ENCODE peak calls at places on chromosomes 12 and 14, in nine cellular contexts. N is iris pigment epithelial cell; H is psoas muscle; G is fibroblast of the conjunctiva; A is NCI-H774; S is NCI-H460; V is left cardiac atrium; Y is stimulated activated CD4-positive, alpha-beta T cell treated with anti-CD3 and anti-CD28 coated beads, Interleukin-15, amount 100 ng/mL, for 24 hours; K is memory B cell. F is an unnamed sample.

GRCh38 chr12:26623136-26623535 is 209.9 kb downstream of the ITPR2 start:
- DNase-seq in N (no peak), H (no peak), G (no peak), A (no peak), S (no peak), V (no peak), Y (no peak), K (no peak), F (no peak)

GRCh38 chr14:95485222-95485819 is 31.1 kb downstream of the SYNE3 start:
- DNase-seq in N (no peak), H (no peak), G (no peak), A (no peak), S (no peak), V (no peak), Y (no peak), K (no peak), F (no peak)

GRCh38 chr12:89951050-89951693 is 242.5 kb upstream of the ATP2B1 start:
- DNase-seq in N (peak; percentile 40), H (no peak), G (no peak), A (no peak), S (peak; percentile 100), V (no peak), Y (no peak), K (no peak), F (peak; percentile 97)

GRCh38 chr12:724194-724855 is 28.1 kb upstream of the WNK1 start:
- DNase-seq in N (no peak), H (no peak), G (no peak), A (no peak), S (no peak), V (no peak), Y (no peak), K (no peak), F (no peak)

GRCh38 chr12:93664573-93665138 is 12.5 kb upstream of the CRADD start:
- DNase-seq in N (peak; percentile 44), H (no peak), G (no peak), A (no peak), S (no peak), V (no peak), Y (no peak), K (no peak), F (no peak)

GRCh38 chr14:70665448-70666363 is 24.0 kb downstream of the TTC9 start:
- DNase-seq in N (no peak), H (no peak), G (no peak), A (peak; percentile 11), S (peak; percentile 6), V (no peak), Y (no peak), K (no peak), F (peak; percentile 84)

GRCh38 chr12:15677207-15677606 is 112.0 kb downstream of the EPS8 start:
- DNase-seq in N (no peak), H (no peak), G (no peak), A (no peak), S (no peak), V (no peak), Y (no peak), K (no peak), F (no peak)

GRCh38 chr14:70073924-70074566 is 114.7 kb downstream of the SLC8A3 start:
- DNase-seq in N (peak; percentile 75), H (peak; percentile 43), G (peak; percentile 47), A (peak; percentile 24), S (peak; percentile 86), V (peak; percentile 66), Y (peak; percentile 76), K (no peak), F (peak; percentile 70)

GRCh38 chr12:40181490-40181889 is 43.3 kb upstream of the LRRK2 start:
- DNase-seq in N (no peak), H (no peak), G (no peak), A (no peak), S (no peak), V (no peak), Y (no peak), K (no peak), F (no peak)

GRCh38 chr14:81315344-81315743 is 84.8 kb downstream of the STON2 start:
- DNase-seq in N (no peak), H (no peak), G (no peak), A (no peak), S (no peak), V (no peak), Y (no peak), K (no peak), F (no peak)

GRCh38 chr12:48285751-48286650 is 64.7 kb downstream of the ZNF641 start:
- DNase-seq in N (no peak), H (no peak), G (no peak), A (no peak), S (no peak), V (no peak), Y (peak; percentile 19), K (no peak), F (no peak)

GRCh38 chr12:116813271-116814041 is 67.8 kb downstream of the HRK start:
- DNase-seq in N (peak; percentile 20), H (no peak), G (no peak), A (no peak), S (no peak), V (no peak), Y (no peak), K (no peak), F (peak; percentile 30)

GRCh38 chr14:104436741-104437701 is 142.5 kb upstream of the C14orf180 start:
- DNase-seq in N (no peak), H (no peak), G (no peak), A (no peak), S (no peak), V (peak; percentile 18), Y (no peak), K (no peak), F (no peak)

GRCh38 chr12:120847392-120848157 is 56.6 kb downstream of the SPPL3 start:
- DNase-seq in N (no peak), H (no peak), G (no peak), A (no peak), S (no peak), V (no peak), Y (no peak), K (no peak), F (peak; percentile 28)

GRCh38 chr14:46571970-46572369 is 79.6 kb downstream of the RPL10L start:
- DNase-seq in N (peak; percentile 78), H (no peak), G (no peak), A (no peak), S (peak; percentile 23), V (no peak), Y (no peak), K (no peak), F (no peak)

GRCh38 chr12:76623929-76624328 is 64.4 kb upstream of the OSBPL8 start:
- DNase-seq in N (peak; percentile 41), H (no peak), G (no peak), A (no peak), S (no peak), V (no peak), Y (no peak), K (no peak), F (peak; percentile 79)

GRCh38 chr12:103169-103981 is 36.8 kb downstream of the IQSEC3 start:
- DNase-seq in N (no peak), H (no peak), G (no peak), A (peak; percentile 92), S (no peak), V (no peak), Y (peak; percentile 6), K (no peak), F (no peak)

GRCh38 chr14:80965041-80965440 is 9.6 kb downstream of the TSHR start:
- DNase-seq in N (no peak), H (no peak), G (no peak), A (no peak), S (no peak), V (no peak), Y (no peak), K (no peak), F (peak; percentile 62)

GRCh38 chr12:124827588-124828184 is 36.0 kb downstream of the SCARB1 start:
- DNase-seq in N (no peak), H (no peak), G (no peak), A (no peak), S (no peak), V (no peak), Y (no peak), K (no peak), F (no peak)

GRCh38 chr14:32331227-32331597 is 2.1 kb downstream of the AKAP6 start:
- DNase-seq in N (no peak), H (no peak), G (no peak), A (peak; percentile 6), S (no peak), V (no peak), Y (no peak), K (no peak), F (no peak)

GRCh38 chr14:81144811-81145598 is 75.8 kb downstream of the GTF2A1 start:
- DNase-seq in N (no peak), H (no peak), G (no peak), A (no peak), S (no peak), V (no peak), Y (no peak), K (no peak), F (no peak)

GRCh38 chr14:26765768-26766550 is 168.1 kb upstream of the NOVA1 start:
- DNase-seq in N (peak; percentile 92), H (peak; percentile 58), G (peak; percentile 95), A (peak; percentile 40), S (peak; percentile 32), V (peak; percentile 47), Y (no peak), K (no peak), F (no peak)

GRCh38 chr14:104319489-104320241 is 181.3 kb downstream of the KIF26A start:
- DNase-seq in N (no peak), H (no peak), G (no peak), A (no peak), S (no peak), V (no peak), Y (no peak), K (no peak), F (no peak)

GRCh38 chr12:69519871-69520270 is 49.7 kb downstream of the FRS2 start:
- DNase-seq in N (no peak), H (no peak), G (no peak), A (no peak), S (no peak), V (no peak), Y (no peak), K (no peak), F (no peak)

GRCh38 chr12:94716339-94716738 is 66.0 kb upstream of the TMCC3 start:
- DNase-seq in N (no peak), H (no peak), G (no peak), A (no peak), S (no peak), V (no peak), Y (no peak), K (no peak), F (no peak)

GRCh38 chr14:45135181-45135580 is 549 bp upstream of the FANCM start:
- DNase-seq in N (peak; percentile 59), H (no peak), G (peak; percentile 13), A (no peak), S (no peak), V (no peak), Y (no peak), K (no peak), F (no peak)

GRCh38 chr12:125105600-125105999 is 40.4 kb downstream of the AACS start:
- DNase-seq in N (no peak), H (no peak), G (no peak), A (no peak), S (no peak), V (no peak), Y (no peak), K (no peak), F (no peak)

GRCh38 chr14:93954900-93955891 is 21.2 kb downstream of the ASB2 start:
- DNase-seq in N (no peak), H (no peak), G (no peak), A (no peak), S (no peak), V (no peak), Y (peak; percentile 58), K (no peak), F (no peak)

GRCh38 chr12:45730842-45731336 is 1.4 kb downstream of the ARID2 start:
- DNase-seq in N (peak; percentile 50), H (no peak), G (no peak), A (no peak), S (no peak), V (no peak), Y (peak; percentile 28), K (no peak), F (no peak)

GRCh38 chr12:93571854-93572711 is at the start of gene SOCS2:
- DNase-seq in N (peak; percentile 31), H (peak; percentile 47), G (no peak), A (peak; percentile 48), S (peak; percentile 14), V (peak; percentile 40), Y (peak; percentile 45), K (peak; percentile 46), F (peak; percentile 47)

GRCh38 chr12:6376079-6376941 is 947 bp upstream of the SCNN1A start:
- DNase-seq in N (peak; percentile 70), H (peak; percentile 70), G (no peak), A (no peak), S (peak; percentile 33), V (peak; percentile 60), Y (peak; percentile 34), K (no peak), F (peak; percentile 73)

F was measured in LoVo.